ENCODE peak calls at places on chromosomes 7 and 10, in four cellular contexts. One of them, this sample, is unnamed.

GRCh38 chr10:71569775-71570588 is 149.6 kb downstream of the C10orf105 start:
- DNase-seq in HepG2: peak; percentile 53
- DNase-seq in HCT116: peak; percentile 18
- DNase-seq in K562: peak; percentile 92
- DNase-seq in this sample: peak; percentile 38

GRCh38 chr7:1721047-1721687 is 51.1 kb downstream of the ELFN1 start:
- DNase-seq in HepG2: no peak
- DNase-seq in HCT116: no peak
- DNase-seq in K562: no peak
- DNase-seq in this sample: no peak

GRCh38 chr10:46050956-46051355 is 4.9 kb upstream of the MSMB start:
- DNase-seq in HepG2: no peak
- DNase-seq in HCT116: no peak
- DNase-seq in K562: no peak
- DNase-seq in this sample: no peak

GRCh38 chr7:46544396-46545008 is 623.4 kb upstream of the IGFBP3 start:
- DNase-seq in HepG2: peak; percentile 7
- DNase-seq in HCT116: peak; percentile 48
- DNase-seq in K562: no peak
- DNase-seq in this sample: peak; percentile 50

GRCh38 chr10:18159596-18159995 is 19.4 kb downstream of the CACNB2 start:
- DNase-seq in HepG2: no peak
- DNase-seq in HCT116: no peak
- DNase-seq in K562: no peak
- DNase-seq in this sample: no peak

GRCh38 chr7:148882668-148883232 is 1.3 kb downstream of the EZH2 start:
- DNase-seq in HepG2: no peak
- DNase-seq in HCT116: no peak
- DNase-seq in K562: no peak
- DNase-seq in this sample: peak; percentile 8

GRCh38 chr10:7444576-7445226 is 33.9 kb upstream of the SFMBT2 start:
- DNase-seq in HepG2: no peak
- DNase-seq in HCT116: no peak
- DNase-seq in K562: no peak
- DNase-seq in this sample: no peak

GRCh38 chr7:140596751-140597424 is 43.7 kb downstream of the DENND2A start:
- DNase-seq in HepG2: no peak
- DNase-seq in HCT116: no peak
- DNase-seq in K562: no peak
- DNase-seq in this sample: no peak

GRCh38 chr10:114403545-114404161 is 649 bp downstream of the AFAP1L2 start:
- DNase-seq in HepG2: no peak
- DNase-seq in HCT116: no peak
- DNase-seq in K562: no peak
- DNase-seq in this sample: no peak

GRCh38 chr7:158060216-158060615 is 527.4 kb downstream of the PTPRN2 start:
- DNase-seq in HepG2: no peak
- DNase-seq in HCT116: no peak
- DNase-seq in K562: no peak
- DNase-seq in this sample: no peak

GRCh38 chr7:107338080-107338479 is 131.8 kb upstream of the GPR22 start:
- DNase-seq in HepG2: no peak
- DNase-seq in HCT116: no peak
- DNase-seq in K562: no peak
- DNase-seq in this sample: no peak

GRCh38 chr10:70579234-70580002 is 23.1 kb downstream of the PRF1 start:
- DNase-seq in HepG2: no peak
- DNase-seq in HCT116: peak; percentile 48
- DNase-seq in K562: peak; percentile 89
- DNase-seq in this sample: no peak

GRCh38 chr10:60778978-60779668 is 845 bp downstream of the CDK1 start:
- DNase-seq in HepG2: no peak
- DNase-seq in HCT116: no peak
- DNase-seq in K562: no peak
- DNase-seq in this sample: no peak

GRCh38 chr7:112204072-112204775 is 2.0 kb downstream of the DOCK4 start:
- DNase-seq in HepG2: no peak
- DNase-seq in HCT116: no peak
- DNase-seq in K562: no peak
- DNase-seq in this sample: no peak

GRCh38 chr10:131814567-131815290 is 86.1 kb upstream of the PPP2R2D start:
- DNase-seq in HepG2: peak; percentile 24
- DNase-seq in HCT116: no peak
- DNase-seq in K562: no peak
- DNase-seq in this sample: no peak

GRCh38 chr7:101635484-101635883 is 6.4 kb upstream of the MYL10 start:
- DNase-seq in HepG2: no peak
- DNase-seq in HCT116: no peak
- DNase-seq in K562: no peak
- DNase-seq in this sample: no peak

GRCh38 chr10:104351919-104352318 is 1.7 kb upstream of the CFAP58 start:
- DNase-seq in HepG2: no peak
- DNase-seq in HCT116: no peak
- DNase-seq in K562: no peak
- DNase-seq in this sample: no peak

GRCh38 chr10:80660736-80661135 is 123.0 kb downstream of the SH2D4B start:
- DNase-seq in HepG2: no peak
- DNase-seq in HCT116: no peak
- DNase-seq in K562: no peak
- DNase-seq in this sample: no peak

GRCh38 chr7:73442903-73443542 is 9.4 kb downstream of the FZD9 start:
- DNase-seq in HepG2: no peak
- DNase-seq in HCT116: no peak
- DNase-seq in K562: no peak
- DNase-seq in this sample: no peak

GRCh38 chr7:128453836-128454804 is 1.6 kb upstream of the HILPDA start:
- DNase-seq in HepG2: no peak
- DNase-seq in HCT116: no peak
- DNase-seq in K562: no peak
- DNase-seq in this sample: no peak

GRCh38 chr7:77674878-77675277 is 21.4 kb upstream of the RSBN1L start:
- DNase-seq in HepG2: no peak
- DNase-seq in HCT116: peak; percentile 48
- DNase-seq in K562: no peak
- DNase-seq in this sample: no peak

GRCh38 chr7:132386249-132386681 is 190.0 kb downstream of the PLXNA4 start:
- DNase-seq in HepG2: no peak
- DNase-seq in HCT116: no peak
- DNase-seq in K562: no peak
- DNase-seq in this sample: no peak

GRCh38 chr10:75553550-75553949 is 122.1 kb downstream of the LRMDA start:
- DNase-seq in HepG2: no peak
- DNase-seq in HCT116: no peak
- DNase-seq in K562: no peak
- DNase-seq in this sample: no peak

GRCh38 chr10:50585921-50586739 is 37.6 kb downstream of the SGMS1 start:
- DNase-seq in HepG2: no peak
- DNase-seq in HCT116: peak; percentile 77
- DNase-seq in K562: peak; percentile 77
- DNase-seq in this sample: no peak

GRCh38 chr7:44752822-44753221 is 4.2 kb downstream of the ZMIZ2 start:
- DNase-seq in HepG2: no peak
- DNase-seq in HCT116: no peak
- DNase-seq in K562: no peak
- DNase-seq in this sample: no peak

GRCh38 chr7:157004839-157005455 is 5.5 kb downstream of the MNX1 start:
- DNase-seq in HepG2: no peak
- DNase-seq in HCT116: no peak
- DNase-seq in K562: no peak
- DNase-seq in this sample: no peak

GRCh38 chr7:108016841-108017775 is 14.1 kb upstream of the LAMB1 start:
- DNase-seq in HepG2: peak; percentile 55
- DNase-seq in HCT116: peak; percentile 28
- DNase-seq in K562: no peak
- DNase-seq in this sample: no peak

GRCh38 chr10:48279081-48279751 is 4.7 kb upstream of the FRMPD2 start:
- DNase-seq in HepG2: no peak
- DNase-seq in HCT116: no peak
- DNase-seq in K562: no peak
- DNase-seq in this sample: no peak

GRCh38 chr7:132077986-132078385 is 498.3 kb downstream of the PLXNA4 start:
- DNase-seq in HepG2: no peak
- DNase-seq in HCT116: no peak
- DNase-seq in K562: no peak
- DNase-seq in this sample: no peak

GRCh38 chr7:27346531-27347260 is 104.1 kb downstream of the EVX1 start:
- DNase-seq in HepG2: peak; percentile 66
- DNase-seq in HCT116: peak; percentile 12
- DNase-seq in K562: no peak
- DNase-seq in this sample: peak; percentile 38

GRCh38 chr10:75043256-75044121 is 68.0 kb upstream of the SAMD8 start:
- DNase-seq in HepG2: no peak
- DNase-seq in HCT116: no peak
- DNase-seq in K562: peak; percentile 84
- DNase-seq in this sample: no peak

GRCh38 chr10:21523557-21524008 is 1.9 kb downstream of the SKIDA1 start:
- DNase-seq in HepG2: peak; percentile 54
- DNase-seq in HCT116: no peak
- DNase-seq in K562: no peak
- DNase-seq in this sample: no peak

GRCh38 chr7:1431226-1431625 is 28.0 kb downstream of the MICALL2 start:
- DNase-seq in HepG2: no peak
- DNase-seq in HCT116: no peak
- DNase-seq in K562: no peak
- DNase-seq in this sample: no peak

GRCh38 chr7:50543776-50544442 is 21.3 kb downstream of the DDC start:
- DNase-seq in HepG2: no peak
- DNase-seq in HCT116: no peak
- DNase-seq in K562: no peak
- DNase-seq in this sample: no peak

GRCh38 chr10:29862926-29863614 is 196.3 kb downstream of the JCAD start:
- DNase-seq in HepG2: no peak
- DNase-seq in HCT116: peak; percentile 75
- DNase-seq in K562: no peak
- DNase-seq in this sample: peak; percentile 8

GRCh38 chr10:103618575-103619423 is 125.3 kb downstream of the NEURL1 start:
- DNase-seq in HepG2: no peak
- DNase-seq in HCT116: no peak
- DNase-seq in K562: peak; percentile 80
- DNase-seq in this sample: no peak

GRCh38 chr10:43871004-43871439 is 222.3 kb upstream of the ZNF32 start:
- DNase-seq in HepG2: no peak
- DNase-seq in HCT116: no peak
- DNase-seq in K562: no peak
- DNase-seq in this sample: no peak

GRCh38 chr7:88311675-88312036 is 5.0 kb upstream of the STEAP4 start:
- DNase-seq in HepG2: no peak
- DNase-seq in HCT116: no peak
- DNase-seq in K562: no peak
- DNase-seq in this sample: no peak
- TF ChIP-seq REST in HepG2: no peak
- TF ChIP-seq REST in HCT116: no peak
- TF ChIP-seq REST in K562: no peak
- TF ChIP-seq REST in this sample: no peak

DNA sequence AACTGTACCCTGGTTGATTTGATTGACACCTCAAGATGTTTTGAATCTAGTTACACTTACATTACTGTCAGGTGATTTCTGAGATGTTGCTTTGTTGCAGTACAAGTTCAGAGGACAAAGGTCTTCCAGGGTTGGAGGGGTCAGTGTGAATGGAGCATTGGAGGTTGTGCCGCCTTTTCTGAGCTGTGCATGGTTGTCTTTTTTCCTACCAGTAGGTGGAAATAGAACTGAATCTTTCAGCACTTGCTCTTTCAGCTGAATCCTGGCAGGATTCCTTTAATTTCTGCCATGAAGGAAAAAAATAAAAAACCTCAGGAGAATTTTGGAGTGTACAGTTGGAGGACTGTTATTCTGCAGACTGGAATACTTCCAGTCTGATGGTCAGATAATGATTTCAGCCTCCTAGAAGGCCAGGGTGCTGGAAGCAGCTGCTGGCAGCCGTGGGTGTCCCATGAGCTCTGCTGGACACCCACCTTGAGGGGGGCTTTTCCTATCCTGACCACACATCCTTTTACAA is 82.7 kb downstream of the PLCE1 start:
- DNase-seq in HepG2: peak; percentile 39
- DNase-seq in HCT116: no peak
- DNase-seq in K562: no peak
- DNase-seq in this sample: no peak
- TF ChIP-seq TCF7L2 in HepG2: no peak
- TF ChIP-seq TCF7L2 in HCT116: no peak
- TF ChIP-seq TCF7L2 in K562: no peak
- TF ChIP-seq TCF7L2 in this sample: no peak

DNA sequence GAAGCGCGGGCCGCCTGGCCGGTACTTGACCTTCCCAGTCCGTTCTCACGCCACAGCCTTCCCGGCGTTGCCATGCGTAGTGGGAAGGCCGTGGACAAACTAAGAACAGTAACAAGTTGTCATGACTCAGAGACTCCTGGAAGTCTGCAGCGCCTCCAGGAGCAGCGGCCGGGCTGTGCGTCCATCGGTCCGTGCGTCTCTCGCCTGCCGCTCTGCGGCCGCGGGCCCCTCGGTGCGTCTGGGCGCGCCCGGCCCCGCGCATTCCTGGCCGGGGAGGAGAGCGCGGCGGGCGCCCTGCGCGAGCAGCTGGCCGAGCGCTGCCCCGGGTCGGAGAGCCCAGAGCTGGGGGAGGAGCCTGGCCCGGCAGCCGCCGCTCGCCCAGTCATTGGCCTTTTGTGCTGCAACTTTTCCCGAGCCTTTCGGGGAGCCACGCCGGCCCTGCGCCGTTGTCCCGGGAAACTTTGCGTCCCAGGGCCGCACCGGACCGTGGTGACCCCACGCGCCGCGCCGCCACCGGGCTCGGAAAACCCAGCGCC is 123.7 kb downstream of the TACC2 start:
- DNase-seq in HepG2: peak; percentile 77
- DNase-seq in HCT116: peak; percentile 72
- DNase-seq in K562: peak; percentile 28
- DNase-seq in this sample: peak; percentile 70
- TF ChIP-seq POLR2AphosphoS5 in HepG2: no peak
- TF ChIP-seq POLR2AphosphoS5 in HCT116: peak; percentile 90
- TF ChIP-seq POLR2AphosphoS5 in K562: no peak
- TF ChIP-seq POLR2AphosphoS5 in this sample: peak; percentile 78

GRCh38 chr10:72712136-72712535 is 20.2 kb downstream of the MCU start:
- DNase-seq in HepG2: no peak
- DNase-seq in HCT116: no peak
- DNase-seq in K562: no peak
- DNase-seq in this sample: no peak
- TF ChIP-seq REST in HepG2: no peak
- TF ChIP-seq REST in HCT116: no peak
- TF ChIP-seq REST in K562: no peak
- TF ChIP-seq REST in this sample: no peak

DNA sequence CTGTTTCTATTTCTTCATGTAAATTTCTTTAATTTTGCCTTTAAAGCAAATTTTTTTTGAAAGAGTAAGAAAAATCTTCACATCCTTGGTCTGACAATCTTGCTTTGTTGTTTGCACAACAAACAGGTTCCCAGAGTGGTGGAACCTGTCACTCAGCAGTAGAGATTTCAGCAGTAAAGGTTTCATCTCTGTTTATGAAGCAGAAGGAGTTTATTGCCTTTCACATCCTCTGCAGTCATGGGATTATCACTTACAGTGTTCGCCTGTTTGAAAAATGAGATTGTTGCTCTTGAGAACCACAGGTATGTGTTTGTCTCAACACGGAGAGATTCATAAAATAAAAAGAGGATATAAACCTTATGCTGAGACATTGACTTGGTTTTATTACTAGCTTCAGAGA is 342.6 kb downstream of the IPMK start:
- DNase-seq in HepG2: no peak
- DNase-seq in HCT116: no peak
- DNase-seq in K562: no peak
- DNase-seq in this sample: no peak
- TF ChIP-seq TCF7L2 in HepG2: no peak
- TF ChIP-seq TCF7L2 in HCT116: no peak
- TF ChIP-seq TCF7L2 in K562: no peak
- TF ChIP-seq TCF7L2 in this sample: peak; percentile 40

This sample was measured in Panc1.